ENCODE peak calls at places on chromosomes 5 and 9, in four cellular contexts. J is K562, X is IMR-90, R is endothelial cell of umbilical vein. T is an unnamed sample.

GRCh38 chr5:72288923-72289322 is 31.1 kb downstream of the MRPS27 start:
- DNase-seq in J (no peak), X (no peak), R (no peak), T (no peak)

GRCh38 chr5:181138258-181138657 is 7.3 kb upstream of the OR2V1 start:
- DNase-seq in J (peak; percentile 39), X (no peak), R (no peak), T (no peak)

GRCh38 chr5:73816656-73817420 is 190.8 kb downstream of the ARHGEF28 start:
- DNase-seq in J (no peak), X (peak; percentile 92), R (no peak), T (no peak)

GRCh38 chr9:5582835-5583195 is 46.1 kb upstream of the RIC1 start:
- DNase-seq in J (no peak), X (peak; percentile 89), R (no peak), T (peak; percentile 91)

GRCh38 chr9:125749951-125750655 is 2.9 kb downstream of the PBX3 start:
- DNase-seq in J (no peak), X (peak; percentile 79), R (peak; percentile 30), T (no peak)

GRCh38 chr9:97372580-97372979 is 39.3 kb upstream of the TDRD7 start:
- DNase-seq in J (no peak), X (no peak), R (no peak), T (no peak)

GRCh38 chr5:157670662-157671591 is at the start of gene C5orf52:
- DNase-seq in J (no peak), X (peak; percentile 14), R (peak; percentile 54), T (peak; percentile 23)

GRCh38 chr5:95743248-95743647 is 12.1 kb downstream of the RHOBTB3 start:
- DNase-seq in J (no peak), X (no peak), R (no peak), T (no peak)

GRCh38 chr5:12566441-12566840 is 662.2 kb upstream of the CTNND2 start:
- DNase-seq in J (no peak), X (no peak), R (no peak), T (no peak)

GRCh38 chr9:107397076-107398049 is 92.2 kb downstream of the KLF4 start:
- DNase-seq in J (no peak), X (peak; percentile 37), R (no peak), T (no peak)

GRCh38 chr9:116453785-116454184 is 233.3 kb upstream of the TRIM32 start:
- DNase-seq in J (no peak), X (no peak), R (no peak), T (no peak)

GRCh38 chr5:132099073-132099748 is 25.6 kb downstream of the CSF2 start:
- DNase-seq in J (no peak), X (no peak), R (no peak), T (peak; percentile 87)

GRCh38 chr9:99181206-99181605 is 40.5 kb downstream of the ALG2 start:
- DNase-seq in J (no peak), X (no peak), R (no peak), T (no peak)

GRCh38 chr9:118896356-118897000 is 472.8 kb downstream of the BRINP1 start:
- DNase-seq in J (no peak), X (no peak), R (no peak), T (no peak)

GRCh38 chr9:93268551-93269314 is 84.8 kb downstream of the WNK2 start:
- DNase-seq in J (no peak), X (no peak), R (no peak), T (no peak)

GRCh38 chr9:137406085-137406773 is 16.7 kb downstream of the EXD3 start:
- DNase-seq in J (no peak), X (no peak), R (no peak), T (no peak)

GRCh38 chr9:136881691-136882108 is 4.6 kb upstream of the TRAF2 start:
- DNase-seq in J (no peak), X (peak; percentile 44), R (no peak), T (peak; percentile 40)

DNA sequence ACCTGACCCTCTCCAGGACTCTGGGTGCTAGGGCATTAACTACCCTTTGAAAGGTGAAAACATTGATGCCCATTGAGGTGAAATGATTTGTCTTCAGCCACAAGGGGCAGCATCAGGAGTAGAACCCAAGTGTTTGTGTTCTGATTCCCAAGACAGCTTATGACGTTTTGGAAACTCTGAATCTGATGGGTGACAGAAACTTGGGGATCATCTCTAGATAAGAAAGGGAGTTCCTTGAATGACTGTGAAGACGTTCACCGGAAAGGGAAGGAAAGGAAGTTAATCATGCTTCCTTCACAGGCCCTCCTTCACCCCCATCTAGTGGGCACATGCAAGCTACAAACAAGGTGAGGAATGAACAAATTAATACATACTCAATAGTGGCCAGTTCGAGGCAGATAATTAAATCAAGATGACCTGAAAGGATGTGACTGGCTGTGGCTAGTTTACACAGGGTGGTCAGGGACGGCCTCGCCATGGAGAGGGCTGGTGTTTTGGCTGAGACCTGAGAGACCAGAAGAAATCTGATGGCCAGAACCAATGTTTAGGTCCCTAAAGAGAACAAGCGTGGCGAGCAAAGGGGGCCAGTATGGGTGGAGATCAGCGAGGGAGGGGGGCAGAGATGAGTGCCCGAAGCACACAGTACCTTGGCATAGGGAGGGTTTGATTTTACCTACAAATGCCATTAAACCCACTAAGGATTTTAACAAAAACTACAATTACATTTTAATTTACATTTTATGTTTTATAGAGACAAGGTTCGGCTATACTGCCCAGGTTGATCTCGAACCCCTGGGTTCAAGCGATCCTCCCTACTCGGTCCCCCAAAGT is 937 bp upstream of the SLC26A2 start:
- DNase-seq in J (peak; percentile 55), X (peak; percentile 58), R (peak; percentile 83), T (peak; percentile 43)
- TF ChIP-seq FOS in J (no peak), X (no peak), R (peak; percentile 77), T (no peak)

GRCh38 chr5:171692936-171693335 is 92.7 kb upstream of the SMIM23 start:
- DNase-seq in J (no peak), X (no peak), R (no peak), T (no peak)

GRCh38 chr5:171692106-171692505 is 93.5 kb upstream of the SMIM23 start:
- DNase-seq in J (no peak), X (no peak), R (no peak), T (no peak)

GRCh38 chr5:171689853-171690417 is 95.7 kb upstream of the SMIM23 start:
- DNase-seq in J (no peak), X (no peak), R (no peak), T (no peak)

GRCh38 chr5:171695804-171696203 is 89.8 kb upstream of the SMIM23 start:
- DNase-seq in J (no peak), X (no peak), R (no peak), T (no peak)

GRCh38 chr5:171693397-171693796 is 92.2 kb upstream of the SMIM23 start:
- DNase-seq in J (no peak), X (no peak), R (no peak), T (no peak)
- TF ChIP-seq FOS in J (no peak), X (no peak), R (no peak), T (no peak)

GRCh38 chr9:131891578-131891977 is 151.7 kb upstream of the RAPGEF1 start:
- DNase-seq in J (no peak), X (no peak), R (no peak), T (no peak)

GRCh38 chr9:131888923-131889322 is 149.0 kb upstream of the RAPGEF1 start:
- DNase-seq in J (no peak), X (no peak), R (no peak), T (no peak)

GRCh38 chr9:131892162-131892707 is 152.4 kb upstream of the RAPGEF1 start:
- DNase-seq in J (no peak), X (no peak), R (no peak), T (no peak)

GRCh38 chr9:131887680-131888079 is 147.8 kb upstream of the RAPGEF1 start:
- DNase-seq in J (no peak), X (no peak), R (no peak), T (no peak)

DNA sequence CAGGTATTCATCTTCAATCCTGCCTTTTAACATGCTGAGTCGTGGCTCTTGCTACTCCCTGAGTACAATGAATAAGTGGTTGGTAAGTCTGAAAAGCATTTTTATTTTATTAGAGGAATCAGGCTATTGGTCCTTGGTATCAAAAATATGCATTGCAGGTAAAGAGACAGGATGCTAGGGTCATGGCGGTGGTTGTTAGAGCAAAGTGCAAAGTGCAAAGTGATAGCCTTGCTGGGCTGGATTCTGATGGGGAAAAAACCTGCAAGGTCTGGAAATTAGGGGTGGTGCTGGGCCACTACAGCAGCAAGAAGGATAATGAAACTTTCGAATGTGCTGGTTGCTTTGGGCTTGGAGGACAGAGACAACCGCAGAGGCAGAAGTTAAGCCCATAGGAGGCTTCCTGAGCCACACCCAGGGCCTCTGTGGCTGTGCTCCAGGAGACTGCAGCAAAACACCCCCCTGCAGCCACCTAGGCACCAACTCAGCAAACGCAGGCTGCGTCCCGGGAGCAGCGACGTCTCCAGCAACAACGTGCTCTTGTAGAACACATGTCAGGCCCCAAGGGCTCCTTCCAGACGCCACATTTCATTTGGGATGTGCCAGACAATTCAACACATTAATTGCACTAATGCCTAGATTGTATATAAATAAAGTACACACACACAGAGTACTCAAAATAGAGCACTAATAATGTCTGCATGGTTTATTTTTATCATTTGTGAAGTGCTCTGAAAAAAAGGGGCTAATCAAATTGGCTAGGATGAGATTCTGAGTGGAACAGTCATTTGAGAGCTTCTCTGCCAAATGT is 149.8 kb upstream of the RAPGEF1 start:
- DNase-seq in J (no peak), X (no peak), R (no peak), T (no peak)
- TF ChIP-seq FOS in J (no peak), X (no peak), R (no peak), T (no peak)

GRCh38 chr9:12853021-12853420 is 78.2 kb downstream of the LURAP1L start:
- DNase-seq in J (no peak), X (peak; percentile 26), R (no peak), T (no peak)
- TF ChIP-seq FOS in J (no peak), X (no peak), R (no peak), T (no peak)

GRCh38 chr5:67193479-67193878 is 3.1 kb downstream of the CD180 start:
- DNase-seq in J (no peak), X (no peak), R (no peak), T (no peak)
- TF ChIP-seq FOS in J (no peak), X (no peak), R (no peak), T (no peak)

GRCh38 chr5:116815081-116815480 is 240.5 kb upstream of the SEMA6A start:
- DNase-seq in J (no peak), X (no peak), R (no peak), T (no peak)

GRCh38 chr5:116814656-116815055 is 240.0 kb upstream of the SEMA6A start:
- DNase-seq in J (no peak), X (no peak), R (no peak), T (no peak)

GRCh38 chr5:116810937-116811336 is 236.3 kb upstream of the SEMA6A start:
- DNase-seq in J (no peak), X (no peak), R (no peak), T (no peak)

GRCh38 chr5:116813906-116814305 is 239.3 kb upstream of the SEMA6A start:
- DNase-seq in J (no peak), X (no peak), R (no peak), T (no peak)
- TF ChIP-seq FOS in J (no peak), X (no peak), R (no peak), T (no peak)

DNA sequence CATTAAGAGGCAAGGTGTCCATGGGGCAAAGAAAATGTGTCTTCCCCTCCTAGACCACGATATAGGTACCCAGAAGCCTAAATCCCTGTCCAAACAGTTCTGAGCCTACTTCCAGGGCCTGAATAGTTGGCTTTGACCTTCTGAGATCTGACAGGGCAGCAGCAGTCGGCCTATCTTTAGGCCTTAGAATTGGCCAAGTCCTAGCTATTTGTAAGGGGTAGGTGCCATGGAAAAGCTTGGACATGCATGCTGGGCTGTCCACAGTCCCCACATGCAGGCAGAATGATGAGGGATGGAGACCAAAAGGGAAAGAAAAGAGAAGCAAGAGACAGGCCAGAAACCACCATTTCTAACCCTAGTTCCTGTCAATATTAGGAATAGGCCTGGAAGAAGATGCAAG is 346.1 kb downstream of the ANXA1 start:
- DNase-seq in J (no peak), X (no peak), R (no peak), T (no peak)
- TF ChIP-seq FOS in J (no peak), X (no peak), R (no peak), T (no peak)

GRCh38 chr5:166083183-166083959 is 2208.1 kb upstream of the WWC1 start:
- DNase-seq in J (no peak), X (no peak), R (no peak), T (no peak)
- TF ChIP-seq FOS in J (no peak), X (no peak), R (no peak), T (no peak)